ENCODE peak calls at places on chromosomes 2 and 18, in six cellular contexts. One of them, this sample, is unnamed.

GRCh38 chr2:33372940-33373553 is 103.4 kb upstream of the RASGRP3 start:
- DNase-seq in CD4-positive, CD25-positive, alpha-beta regulatory T cell: no peak
- DNase-seq in stimulated activated CD4-positive, alpha-beta T cell treated with anti-CD3 and anti-CD28 coated beads, Interleukin-2, amount 100 ng/mL, for 24 hours: no peak
- DNase-seq in C1 segment of cervical spinal cord: no peak
- DNase-seq in anterior cingulate cortex: no peak
- DNase-seq in activated naive CD8-positive, alpha-beta T cell treated with anti-CD3 and anti-CD28 coated beads for 36 hours: peak
- DNase-seq in this sample: peak

GRCh38 chr2:235618039-235618438 is 124.2 kb downstream of the AGAP1 start:
- DNase-seq in CD4-positive, CD25-positive, alpha-beta regulatory T cell: no peak
- DNase-seq in stimulated activated CD4-positive, alpha-beta T cell treated with anti-CD3 and anti-CD28 coated beads, Interleukin-2, amount 100 ng/mL, for 24 hours: no peak
- DNase-seq in C1 segment of cervical spinal cord: no peak
- DNase-seq in anterior cingulate cortex: no peak
- DNase-seq in activated naive CD8-positive, alpha-beta T cell treated with anti-CD3 and anti-CD28 coated beads for 36 hours: no peak
- DNase-seq in this sample: no peak

GRCh38 chr2:144480257-144480656 is 39.7 kb downstream of the ZEB2 start:
- DNase-seq in CD4-positive, CD25-positive, alpha-beta regulatory T cell: no peak
- DNase-seq in stimulated activated CD4-positive, alpha-beta T cell treated with anti-CD3 and anti-CD28 coated beads, Interleukin-2, amount 100 ng/mL, for 24 hours: no peak
- DNase-seq in C1 segment of cervical spinal cord: no peak
- DNase-seq in anterior cingulate cortex: no peak
- DNase-seq in activated naive CD8-positive, alpha-beta T cell treated with anti-CD3 and anti-CD28 coated beads for 36 hours: no peak
- DNase-seq in this sample: no peak

GRCh38 chr18:54254265-54254758 is 15.0 kb upstream of the POLI start:
- DNase-seq in CD4-positive, CD25-positive, alpha-beta regulatory T cell: no peak
- DNase-seq in stimulated activated CD4-positive, alpha-beta T cell treated with anti-CD3 and anti-CD28 coated beads, Interleukin-2, amount 100 ng/mL, for 24 hours: no peak
- DNase-seq in C1 segment of cervical spinal cord: no peak
- DNase-seq in anterior cingulate cortex: no peak
- DNase-seq in activated naive CD8-positive, alpha-beta T cell treated with anti-CD3 and anti-CD28 coated beads for 36 hours: no peak
- DNase-seq in this sample: peak

GRCh38 chr2:27211241-27211942 is 449 bp upstream of the ATRAID start:
- DNase-seq in CD4-positive, CD25-positive, alpha-beta regulatory T cell: no peak
- DNase-seq in stimulated activated CD4-positive, alpha-beta T cell treated with anti-CD3 and anti-CD28 coated beads, Interleukin-2, amount 100 ng/mL, for 24 hours: no peak
- DNase-seq in C1 segment of cervical spinal cord: no peak
- DNase-seq in anterior cingulate cortex: no peak
- DNase-seq in activated naive CD8-positive, alpha-beta T cell treated with anti-CD3 and anti-CD28 coated beads for 36 hours: no peak
- DNase-seq in this sample: peak

GRCh38 chr2:16622399-16622968 is 43.1 kb downstream of the CYRIA start:
- DNase-seq in CD4-positive, CD25-positive, alpha-beta regulatory T cell: no peak
- DNase-seq in stimulated activated CD4-positive, alpha-beta T cell treated with anti-CD3 and anti-CD28 coated beads, Interleukin-2, amount 100 ng/mL, for 24 hours: no peak
- DNase-seq in C1 segment of cervical spinal cord: no peak
- DNase-seq in anterior cingulate cortex: no peak
- DNase-seq in activated naive CD8-positive, alpha-beta T cell treated with anti-CD3 and anti-CD28 coated beads for 36 hours: no peak
- DNase-seq in this sample: no peak

GRCh38 chr2:99648115-99648850 is 158.5 kb upstream of the REV1 start:
- DNase-seq in CD4-positive, CD25-positive, alpha-beta regulatory T cell: no peak
- DNase-seq in stimulated activated CD4-positive, alpha-beta T cell treated with anti-CD3 and anti-CD28 coated beads, Interleukin-2, amount 100 ng/mL, for 24 hours: no peak
- DNase-seq in C1 segment of cervical spinal cord: no peak
- DNase-seq in anterior cingulate cortex: no peak
- DNase-seq in activated naive CD8-positive, alpha-beta T cell treated with anti-CD3 and anti-CD28 coated beads for 36 hours: no peak
- DNase-seq in this sample: no peak

GRCh38 chr18:5868218-5868904 is 27.0 kb downstream of the TMEM200C start:
- DNase-seq in CD4-positive, CD25-positive, alpha-beta regulatory T cell: no peak
- DNase-seq in stimulated activated CD4-positive, alpha-beta T cell treated with anti-CD3 and anti-CD28 coated beads, Interleukin-2, amount 100 ng/mL, for 24 hours: peak
- DNase-seq in C1 segment of cervical spinal cord: no peak
- DNase-seq in anterior cingulate cortex: peak
- DNase-seq in activated naive CD8-positive, alpha-beta T cell treated with anti-CD3 and anti-CD28 coated beads for 36 hours: peak
- DNase-seq in this sample: peak

GRCh38 chr2:119468154-119468955 is 36.7 kb downstream of the TMEM37 start:
- DNase-seq in CD4-positive, CD25-positive, alpha-beta regulatory T cell: no peak
- DNase-seq in stimulated activated CD4-positive, alpha-beta T cell treated with anti-CD3 and anti-CD28 coated beads, Interleukin-2, amount 100 ng/mL, for 24 hours: no peak
- DNase-seq in C1 segment of cervical spinal cord: no peak
- DNase-seq in anterior cingulate cortex: no peak
- DNase-seq in activated naive CD8-positive, alpha-beta T cell treated with anti-CD3 and anti-CD28 coated beads for 36 hours: no peak
- DNase-seq in this sample: peak

GRCh38 chr2:37875332-37875976 is 49.6 kb upstream of the RMDN2 start:
- DNase-seq in CD4-positive, CD25-positive, alpha-beta regulatory T cell: no peak
- DNase-seq in stimulated activated CD4-positive, alpha-beta T cell treated with anti-CD3 and anti-CD28 coated beads, Interleukin-2, amount 100 ng/mL, for 24 hours: no peak
- DNase-seq in C1 segment of cervical spinal cord: no peak
- DNase-seq in anterior cingulate cortex: no peak
- DNase-seq in activated naive CD8-positive, alpha-beta T cell treated with anti-CD3 and anti-CD28 coated beads for 36 hours: no peak
- DNase-seq in this sample: no peak

GRCh38 chr2:65530547-65531320 is 98.3 kb upstream of the SPRED2 start:
- DNase-seq in CD4-positive, CD25-positive, alpha-beta regulatory T cell: no peak
- DNase-seq in stimulated activated CD4-positive, alpha-beta T cell treated with anti-CD3 and anti-CD28 coated beads, Interleukin-2, amount 100 ng/mL, for 24 hours: no peak
- DNase-seq in C1 segment of cervical spinal cord: no peak
- DNase-seq in anterior cingulate cortex: no peak
- DNase-seq in activated naive CD8-positive, alpha-beta T cell treated with anti-CD3 and anti-CD28 coated beads for 36 hours: no peak
- DNase-seq in this sample: no peak

GRCh38 chr2:148670773-148671172 is 26.2 kb downstream of the EPC2 start:
- DNase-seq in CD4-positive, CD25-positive, alpha-beta regulatory T cell: no peak
- DNase-seq in stimulated activated CD4-positive, alpha-beta T cell treated with anti-CD3 and anti-CD28 coated beads, Interleukin-2, amount 100 ng/mL, for 24 hours: no peak
- DNase-seq in C1 segment of cervical spinal cord: no peak
- DNase-seq in anterior cingulate cortex: no peak
- DNase-seq in activated naive CD8-positive, alpha-beta T cell treated with anti-CD3 and anti-CD28 coated beads for 36 hours: no peak
- DNase-seq in this sample: no peak

GRCh38 chr2:20184067-20184938 is 40.6 kb downstream of the SDC1 start:
- DNase-seq in CD4-positive, CD25-positive, alpha-beta regulatory T cell: no peak
- DNase-seq in stimulated activated CD4-positive, alpha-beta T cell treated with anti-CD3 and anti-CD28 coated beads, Interleukin-2, amount 100 ng/mL, for 24 hours: no peak
- DNase-seq in C1 segment of cervical spinal cord: no peak
- DNase-seq in anterior cingulate cortex: no peak
- DNase-seq in activated naive CD8-positive, alpha-beta T cell treated with anti-CD3 and anti-CD28 coated beads for 36 hours: no peak
- DNase-seq in this sample: peak

GRCh38 chr2:73418343-73418742 is 32.7 kb downstream of the ALMS1 start:
- DNase-seq in CD4-positive, CD25-positive, alpha-beta regulatory T cell: no peak
- DNase-seq in stimulated activated CD4-positive, alpha-beta T cell treated with anti-CD3 and anti-CD28 coated beads, Interleukin-2, amount 100 ng/mL, for 24 hours: no peak
- DNase-seq in C1 segment of cervical spinal cord: peak
- DNase-seq in anterior cingulate cortex: peak
- DNase-seq in activated naive CD8-positive, alpha-beta T cell treated with anti-CD3 and anti-CD28 coated beads for 36 hours: no peak
- DNase-seq in this sample: no peak

GRCh38 chr2:158213743-158214142 is 112.1 kb downstream of the UPP2 start:
- DNase-seq in CD4-positive, CD25-positive, alpha-beta regulatory T cell: no peak
- DNase-seq in stimulated activated CD4-positive, alpha-beta T cell treated with anti-CD3 and anti-CD28 coated beads, Interleukin-2, amount 100 ng/mL, for 24 hours: no peak
- DNase-seq in C1 segment of cervical spinal cord: no peak
- DNase-seq in anterior cingulate cortex: no peak
- DNase-seq in activated naive CD8-positive, alpha-beta T cell treated with anti-CD3 and anti-CD28 coated beads for 36 hours: no peak
- DNase-seq in this sample: peak